ENCODE peak calls at places on chromosomes 3 and 15, in five cellular contexts. S, H, U, F and Y are unnamed samples.

GRCh38 chr3:45095916-45096526 is 50.2 kb downstream of the CDCP1 start:
- DNase-seq in F (no peak), U (no peak), H (no peak), S (no peak), Y (no peak)

GRCh38 chr3:177522051-177522450 is 324.8 kb upstream of the TBL1XR1 start:
- DNase-seq in F (no peak), S (no peak), H (no peak), U (no peak), Y (no peak)

GRCh38 chr3:68256635-68257034 is 602.2 kb upstream of the SUCLG2 start:
- DNase-seq in S (no peak), H (no peak), U (no peak), F (no peak), Y (no peak)

GRCh38 chr15:90042766-90043525 is 41.8 kb downstream of the ZNF710 start:
- DNase-seq in F (no peak), U (no peak), H (no peak), S (no peak), Y (no peak)

GRCh38 chr3:126146525-126147146 is 33.8 kb downstream of the ALDH1L1 start:
- DNase-seq in S (no peak), F (no peak), U (no peak), H (no peak), Y (no peak)

GRCh38 chr3:105832618-105833017 is 36.2 kb downstream of the CBLB start:
- DNase-seq in F (no peak), U (no peak), S (no peak), H (no peak), Y (no peak)

GRCh38 chr3:170679190-170679589 is 93.3 kb upstream of the SLC7A14 start:
- DNase-seq in S (no peak), H (no peak), F (no peak), U (no peak), Y (no peak)

GRCh38 chr3:130517541-130517940 is 564 bp downstream of the COL6A6 start:
- DNase-seq in H (no peak), S (no peak), U (no peak), F (no peak), Y (no peak)

GRCh38 chr15:92157666-92158298 is 235.9 kb upstream of the ST8SIA2 start:
- DNase-seq in F (no peak), U (no peak), S (no peak), H (no peak), Y (no peak)

DNA sequence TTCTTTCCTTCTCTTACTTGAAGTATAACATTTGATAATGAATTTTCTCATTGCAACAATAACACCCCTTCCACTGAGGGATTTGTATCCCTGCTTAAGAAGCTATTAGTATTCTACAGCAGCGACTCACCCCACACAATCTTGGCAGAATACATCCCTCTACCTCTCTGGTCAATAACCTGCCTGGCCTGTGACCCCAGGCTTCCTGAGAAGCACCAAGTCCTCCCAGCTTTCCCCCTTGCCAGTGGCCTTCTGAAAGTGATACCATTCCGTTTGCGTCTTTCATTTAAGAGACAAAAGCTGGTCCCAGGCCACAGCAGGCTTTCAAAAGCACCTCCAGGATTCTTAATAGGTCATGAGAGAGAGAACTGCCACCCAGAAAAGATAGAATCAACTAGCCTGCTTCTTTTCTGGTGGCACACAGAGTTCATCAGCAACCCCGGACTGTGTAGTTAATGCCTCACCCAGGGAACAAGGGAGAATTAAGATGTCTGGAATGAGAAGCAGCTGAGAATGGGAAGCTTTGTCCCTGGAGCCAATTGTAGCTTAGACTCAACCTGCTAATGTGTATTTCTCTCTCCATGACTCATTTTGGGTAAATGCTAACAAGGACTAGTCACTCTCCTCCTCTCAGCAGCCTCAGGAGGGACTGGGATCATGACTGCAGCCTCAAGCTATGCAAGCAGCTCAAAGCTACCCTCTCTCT is 101.0 kb upstream of the CPNE4 start:
- DNase-seq in F (peak; percentile 27), S (no peak), H (no peak), U (no peak), Y (peak; percentile 70)
- TF ChIP-seq POLR2A in F (no peak), S (no peak), H (no peak), U (no peak), Y (no peak)

GRCh38 chr3:2921903-2922302 is 188.3 kb downstream of the IL5RA start:
- DNase-seq in S (no peak), F (no peak), H (peak; percentile 7), U (no peak), Y (no peak)
- TF ChIP-seq POLR2A in S (no peak), F (no peak), H (no peak), U (no peak), Y (no peak)

DNA sequence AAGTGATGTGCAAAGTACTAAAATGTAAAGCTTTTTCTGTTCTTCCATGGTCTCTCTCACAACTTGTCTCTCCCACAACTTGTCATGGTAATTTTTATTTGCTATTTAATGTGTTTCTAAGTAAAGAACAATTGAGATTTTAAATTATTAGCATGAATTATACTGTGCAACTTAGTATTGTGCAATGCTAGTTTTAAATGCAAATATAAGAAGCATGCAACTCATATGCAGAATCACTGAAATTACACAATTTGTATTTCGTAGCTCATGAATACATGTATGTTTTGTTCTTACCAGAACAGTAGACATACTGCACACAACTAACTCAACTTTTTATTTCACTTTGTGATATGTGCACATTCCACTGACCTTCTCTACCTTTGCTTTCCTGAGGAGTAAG is 96.5 kb downstream of the SQOR start:
- DNase-seq in U (no peak), H (no peak), S (no peak), F (no peak), Y (no peak)
- TF ChIP-seq POLR2A in U (no peak), H (no peak), S (no peak), F (no peak), Y (no peak)

GRCh38 chr3:15647629-15648167 is 46.2 kb downstream of the BTD start:
- DNase-seq in S (no peak), F (no peak), H (no peak), U (no peak), Y (peak; percentile 42)
- TF ChIP-seq POLR2A in S (no peak), F (no peak), H (no peak), U (no peak), Y (no peak)

GRCh38 chr15:40366204-40367037 is 8.4 kb downstream of the DISP2 start:
- DNase-seq in H (no peak), S (no peak), U (no peak), F (no peak), Y (no peak)

GRCh38 chr15:40369474-40369869 is 11.5 kb downstream of the DISP2 start:
- DNase-seq in U (no peak), H (no peak), F (no peak), S (no peak), Y (no peak)

GRCh38 chr15:40367038-40367672 is 9.1 kb downstream of the DISP2 start:
- DNase-seq in H (no peak), F (no peak), U (peak; percentile 63), S (no peak), Y (no peak)

GRCh38 chr15:40368701-40369473 is 10.9 kb downstream of the DISP2 start:
- DNase-seq in F (no peak), H (no peak), S (no peak), U (no peak), Y (no peak)

DNA sequence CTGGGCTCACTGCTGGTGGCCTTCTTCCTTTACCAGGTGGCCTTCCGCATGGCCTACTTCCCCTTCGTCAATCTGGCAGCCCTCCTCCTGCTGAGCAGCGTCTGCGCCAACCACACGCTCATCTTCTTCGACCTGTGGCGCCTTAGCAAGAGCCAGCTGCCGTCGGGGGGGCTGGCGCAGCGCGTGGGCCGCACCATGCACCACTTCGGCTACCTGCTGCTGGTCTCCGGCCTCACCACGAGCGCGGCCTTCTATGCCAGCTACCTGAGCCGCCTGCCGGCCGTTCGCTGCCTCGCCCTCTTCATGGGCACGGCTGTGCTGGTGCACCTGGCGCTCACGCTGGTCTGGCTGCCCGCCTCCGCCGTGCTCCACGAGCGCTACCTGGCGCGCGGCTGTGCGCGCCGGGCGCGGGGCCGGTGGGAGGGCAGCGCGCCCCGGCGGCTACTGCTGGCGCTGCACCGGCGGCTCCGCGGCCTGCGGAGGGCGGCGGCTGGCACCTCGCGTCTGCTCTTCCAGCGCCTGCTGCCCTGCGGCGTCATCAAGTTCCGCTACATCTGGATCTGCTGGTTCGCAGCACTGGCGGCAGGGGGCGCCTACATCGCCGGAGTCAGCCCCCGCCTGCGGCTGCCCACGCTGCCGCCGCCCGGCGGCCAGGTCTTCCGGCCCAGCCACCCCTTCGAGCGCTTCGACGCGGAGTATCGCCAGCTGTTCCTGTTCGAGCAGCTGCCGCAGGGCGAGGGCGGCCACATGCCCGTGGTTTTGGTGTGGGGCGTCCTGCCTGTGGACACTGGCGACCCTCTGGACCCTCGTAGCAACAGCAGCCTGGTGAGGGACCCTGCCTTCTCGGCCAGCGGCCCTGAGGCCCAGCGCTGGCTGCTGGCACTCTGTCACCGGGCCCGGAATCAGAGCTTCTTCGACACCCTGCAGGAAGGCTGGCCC is 9.9 kb downstream of the DISP2 start:
- DNase-seq in F (peak; percentile 81), S (peak; percentile 93), H (peak; percentile 64), U (peak; percentile 82), Y (peak; percentile 95)
- TF ChIP-seq POLR2A in F (no peak), S (no peak), H (no peak), U (no peak), Y (no peak)

DNA sequence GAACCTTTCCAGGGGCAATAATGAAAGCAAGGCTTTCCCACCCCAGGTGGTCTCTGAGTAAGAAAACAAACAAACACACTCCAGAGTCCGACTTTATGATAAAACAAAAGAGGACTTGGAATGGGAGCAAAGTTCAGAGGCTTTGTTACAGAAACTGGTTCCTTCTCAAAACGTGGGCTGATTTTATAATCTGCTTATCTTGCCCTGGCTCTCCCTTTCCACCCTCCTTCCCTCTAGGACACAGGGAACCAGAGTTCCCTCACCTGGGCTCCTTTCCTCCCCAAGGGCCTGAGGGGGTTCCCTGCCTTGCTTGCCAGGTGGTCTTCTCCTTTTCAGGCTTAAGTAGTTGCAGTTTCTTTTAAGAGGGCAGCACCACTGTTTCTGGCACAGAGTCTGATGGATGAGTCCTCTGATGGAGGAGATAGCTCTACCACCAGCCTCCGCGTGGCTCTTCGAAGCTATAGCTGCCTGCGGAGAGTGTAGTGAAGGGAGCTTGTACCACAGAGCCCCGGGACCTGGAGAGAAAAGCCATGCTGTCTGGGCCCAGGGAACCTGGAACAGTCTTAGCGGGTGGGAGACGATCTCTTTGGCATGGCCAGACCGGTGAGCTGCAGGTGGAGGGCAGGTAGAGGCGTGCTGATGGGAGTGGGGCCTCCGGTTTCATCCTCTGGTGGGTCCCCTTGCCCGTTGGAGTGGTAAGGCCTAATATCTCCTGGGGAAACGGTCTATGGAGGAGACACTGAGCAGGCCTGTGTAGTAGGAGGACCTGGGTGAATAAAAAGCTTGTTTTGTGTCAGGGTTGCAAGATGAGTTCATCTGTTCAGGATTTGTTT is 68.7 kb downstream of the SMAD6 start:
- DNase-seq in S (no peak), H (no peak), F (no peak), U (no peak), Y (no peak)
- TF ChIP-seq POLR2A in S (no peak), H (no peak), F (no peak), U (no peak), Y (no peak)

GRCh38 chr15:41943543-41944312 is 28.6 kb downstream of the EHD4 start:
- DNase-seq in F (no peak), H (no peak), U (no peak), S (no peak), Y (no peak)
- TF ChIP-seq POLR2A in F (no peak), H (no peak), U (no peak), S (no peak), Y (no peak)

GRCh38 chr15:67103432-67103831 is 38.0 kb downstream of the SMAD3 start:
- DNase-seq in F (no peak), S (no peak), H (no peak), U (no peak), Y (no peak)
- TF ChIP-seq POLR2A in F (no peak), S (no peak), H (no peak), U (no peak), Y (no peak)